ENCODE peak calls at places on chromosomes 11 and 22, in nine cellular contexts. One of them, this sample, is unnamed.

GRCh38 chr22:24068377-24068680 is 57.2 kb downstream of the CABIN1 start:
- DNase-seq in NAMALWA: peak
- DNase-seq in DMS79 treated with DMSO at 0.1 percent for 48 hours: peak
- DNase-seq in HT-29: no peak
- DNase-seq in EH: no peak
- DNase-seq in globus pallidus: no peak
- DNase-seq in kidney: no peak
- DNase-seq in neural progenitor cell: no peak
- DNase-seq in NCI-H1930: no peak
- DNase-seq in this sample: no peak

GRCh38 chr11:65329944-65330403 is 3.7 kb upstream of the DPF2 start:
- DNase-seq in NAMALWA: peak
- DNase-seq in DMS79 treated with DMSO at 0.1 percent for 48 hours: peak
- DNase-seq in HT-29: peak
- DNase-seq in EH: peak
- DNase-seq in globus pallidus: peak
- DNase-seq in kidney: peak
- DNase-seq in neural progenitor cell: peak
- DNase-seq in NCI-H1930: peak
- DNase-seq in this sample: peak

GRCh38 chr11:61828629-61829407 is 718 bp downstream of the FADS2 start:
- DNase-seq in NAMALWA: no peak
- DNase-seq in DMS79 treated with DMSO at 0.1 percent for 48 hours: peak
- DNase-seq in HT-29: no peak
- DNase-seq in EH: peak
- DNase-seq in globus pallidus: peak
- DNase-seq in kidney: peak
- DNase-seq in neural progenitor cell: peak
- DNase-seq in NCI-H1930: peak
- DNase-seq in this sample: peak

GRCh38 chr11:105935791-105936190 is 86.2 kb downstream of the MSANTD4 start:
- DNase-seq in NAMALWA: no peak
- DNase-seq in DMS79 treated with DMSO at 0.1 percent for 48 hours: no peak
- DNase-seq in HT-29: peak
- DNase-seq in EH: peak
- DNase-seq in globus pallidus: peak
- DNase-seq in kidney: no peak
- DNase-seq in neural progenitor cell: peak
- DNase-seq in NCI-H1930: no peak
- DNase-seq in this sample: no peak

GRCh38 chr11:128492461-128492860 is 94.9 kb downstream of the ETS1 start:
- DNase-seq in NAMALWA: no peak
- DNase-seq in DMS79 treated with DMSO at 0.1 percent for 48 hours: no peak
- DNase-seq in HT-29: no peak
- DNase-seq in EH: peak
- DNase-seq in globus pallidus: no peak
- DNase-seq in kidney: no peak
- DNase-seq in neural progenitor cell: no peak
- DNase-seq in NCI-H1930: no peak
- DNase-seq in this sample: no peak

GRCh38 chr11:66388746-66389386 is 17.3 kb upstream of the SLC29A2 start:
- DNase-seq in NAMALWA: peak
- DNase-seq in DMS79 treated with DMSO at 0.1 percent for 48 hours: peak
- DNase-seq in HT-29: peak
- DNase-seq in EH: peak
- DNase-seq in globus pallidus: peak
- DNase-seq in kidney: no peak
- DNase-seq in neural progenitor cell: peak
- DNase-seq in NCI-H1930: peak
- DNase-seq in this sample: peak

GRCh38 chr11:67671211-67671520 is 3.3 kb downstream of the ALDH3B2 start:
- DNase-seq in NAMALWA: peak
- DNase-seq in DMS79 treated with DMSO at 0.1 percent for 48 hours: no peak
- DNase-seq in HT-29: no peak
- DNase-seq in EH: no peak
- DNase-seq in globus pallidus: no peak
- DNase-seq in kidney: no peak
- DNase-seq in neural progenitor cell: no peak
- DNase-seq in NCI-H1930: no peak
- DNase-seq in this sample: no peak

GRCh38 chr11:44445500-44446340 is 119.7 kb upstream of the CD82 start:
- DNase-seq in NAMALWA: no peak
- DNase-seq in DMS79 treated with DMSO at 0.1 percent for 48 hours: peak
- DNase-seq in HT-29: no peak
- DNase-seq in EH: no peak
- DNase-seq in globus pallidus: no peak
- DNase-seq in kidney: no peak
- DNase-seq in neural progenitor cell: no peak
- DNase-seq in NCI-H1930: no peak
- DNase-seq in this sample: no peak

GRCh38 chr11:77212314-77213007 is 84.4 kb downstream of the MYO7A start:
- DNase-seq in NAMALWA: no peak
- DNase-seq in DMS79 treated with DMSO at 0.1 percent for 48 hours: no peak
- DNase-seq in HT-29: no peak
- DNase-seq in EH: no peak
- DNase-seq in globus pallidus: no peak
- DNase-seq in kidney: no peak
- DNase-seq in neural progenitor cell: peak
- DNase-seq in NCI-H1930: no peak
- DNase-seq in this sample: no peak

GRCh38 chr22:38614331-38615122 is 41.7 kb downstream of the FAM227A start:
- DNase-seq in NAMALWA: no peak
- DNase-seq in DMS79 treated with DMSO at 0.1 percent for 48 hours: no peak
- DNase-seq in HT-29: no peak
- DNase-seq in EH: peak
- DNase-seq in globus pallidus: no peak
- DNase-seq in kidney: no peak
- DNase-seq in neural progenitor cell: no peak
- DNase-seq in NCI-H1930: no peak
- DNase-seq in this sample: no peak

GRCh38 chr22:17436981-17437410 is 67.7 kb downstream of the CECR2 start:
- DNase-seq in NAMALWA: no peak
- DNase-seq in DMS79 treated with DMSO at 0.1 percent for 48 hours: no peak
- DNase-seq in HT-29: no peak
- DNase-seq in EH: no peak
- DNase-seq in globus pallidus: peak
- DNase-seq in kidney: no peak
- DNase-seq in neural progenitor cell: peak
- DNase-seq in NCI-H1930: no peak
- DNase-seq in this sample: peak

GRCh38 chr22:39236321-39237275 is 8.2 kb downstream of the PDGFB start:
- DNase-seq in NAMALWA: no peak
- DNase-seq in DMS79 treated with DMSO at 0.1 percent for 48 hours: peak
- DNase-seq in HT-29: no peak
- DNase-seq in EH: no peak
- DNase-seq in globus pallidus: no peak
- DNase-seq in kidney: peak
- DNase-seq in neural progenitor cell: no peak
- DNase-seq in NCI-H1930: no peak
- DNase-seq in this sample: no peak

GRCh38 chr22:48889887-48890692 is 937.6 kb downstream of the BRD1 start:
- DNase-seq in NAMALWA: no peak
- DNase-seq in DMS79 treated with DMSO at 0.1 percent for 48 hours: no peak
- DNase-seq in HT-29: no peak
- DNase-seq in EH: no peak
- DNase-seq in globus pallidus: no peak
- DNase-seq in kidney: peak
- DNase-seq in neural progenitor cell: no peak
- DNase-seq in NCI-H1930: no peak
- DNase-seq in this sample: no peak

GRCh38 chr22:49550766-49551362 is 276.8 kb downstream of the BRD1 start:
- DNase-seq in NAMALWA: no peak
- DNase-seq in DMS79 treated with DMSO at 0.1 percent for 48 hours: no peak
- DNase-seq in HT-29: no peak
- DNase-seq in EH: no peak
- DNase-seq in globus pallidus: no peak
- DNase-seq in kidney: no peak
- DNase-seq in neural progenitor cell: no peak
- DNase-seq in NCI-H1930: no peak
- DNase-seq in this sample: no peak

GRCh38 chr11:93133710-93134109 is 64.1 kb downstream of the SLC36A4 start:
- DNase-seq in NAMALWA: no peak
- DNase-seq in DMS79 treated with DMSO at 0.1 percent for 48 hours: no peak
- DNase-seq in HT-29: no peak
- DNase-seq in EH: peak
- DNase-seq in globus pallidus: no peak
- DNase-seq in kidney: no peak
- DNase-seq in neural progenitor cell: no peak
- DNase-seq in NCI-H1930: no peak
- DNase-seq in this sample: no peak

GRCh38 chr22:22871536-22872278 is 15.9 kb upstream of the IGLL5 start:
- DNase-seq in NAMALWA: no peak
- DNase-seq in DMS79 treated with DMSO at 0.1 percent for 48 hours: no peak
- DNase-seq in HT-29: no peak
- DNase-seq in EH: no peak
- DNase-seq in globus pallidus: no peak
- DNase-seq in kidney: no peak
- DNase-seq in neural progenitor cell: no peak
- DNase-seq in NCI-H1930: no peak
- DNase-seq in this sample: no peak

GRCh38 chr11:126815111-126815510 is 185.5 kb downstream of the KIRREL3 start:
- DNase-seq in NAMALWA: no peak
- DNase-seq in DMS79 treated with DMSO at 0.1 percent for 48 hours: no peak
- DNase-seq in HT-29: no peak
- DNase-seq in EH: peak
- DNase-seq in globus pallidus: no peak
- DNase-seq in kidney: no peak
- DNase-seq in neural progenitor cell: no peak
- DNase-seq in NCI-H1930: no peak
- DNase-seq in this sample: no peak

GRCh38 chr22:23122992-23123803 is 18.6 kb downstream of the RSPH14 start:
- DNase-seq in NAMALWA: no peak
- DNase-seq in DMS79 treated with DMSO at 0.1 percent for 48 hours: no peak
- DNase-seq in HT-29: no peak
- DNase-seq in EH: no peak
- DNase-seq in globus pallidus: no peak
- DNase-seq in kidney: no peak
- DNase-seq in neural progenitor cell: no peak
- DNase-seq in NCI-H1930: no peak
- DNase-seq in this sample: no peak

GRCh38 chr11:2480874-2481220 is 36.0 kb downstream of the KCNQ1 start:
- DNase-seq in NAMALWA: no peak
- DNase-seq in DMS79 treated with DMSO at 0.1 percent for 48 hours: no peak
- DNase-seq in HT-29: no peak
- DNase-seq in EH: no peak
- DNase-seq in globus pallidus: peak
- DNase-seq in kidney: no peak
- DNase-seq in neural progenitor cell: no peak
- DNase-seq in NCI-H1930: no peak
- DNase-seq in this sample: no peak

GRCh38 chr11:17388609-17389204 is at the start of gene KCNJ11:
- DNase-seq in NAMALWA: no peak
- DNase-seq in DMS79 treated with DMSO at 0.1 percent for 48 hours: peak
- DNase-seq in HT-29: no peak
- DNase-seq in EH: no peak
- DNase-seq in globus pallidus: no peak
- DNase-seq in kidney: peak
- DNase-seq in neural progenitor cell: peak
- DNase-seq in NCI-H1930: no peak
- DNase-seq in this sample: no peak

GRCh38 chr11:116719102-116719501 is 53.7 kb downstream of the BUD13 start:
- DNase-seq in NAMALWA: no peak
- DNase-seq in DMS79 treated with DMSO at 0.1 percent for 48 hours: no peak
- DNase-seq in HT-29: no peak
- DNase-seq in EH: no peak
- DNase-seq in globus pallidus: no peak
- DNase-seq in kidney: no peak
- DNase-seq in neural progenitor cell: no peak
- DNase-seq in NCI-H1930: no peak
- DNase-seq in this sample: no peak

GRCh38 chr11:36027731-36028130 is 83.9 kb downstream of the LDLRAD3 start:
- DNase-seq in NAMALWA: no peak
- DNase-seq in DMS79 treated with DMSO at 0.1 percent for 48 hours: peak
- DNase-seq in HT-29: no peak
- DNase-seq in EH: no peak
- DNase-seq in globus pallidus: no peak
- DNase-seq in kidney: no peak
- DNase-seq in neural progenitor cell: no peak
- DNase-seq in NCI-H1930: no peak
- DNase-seq in this sample: no peak

GRCh38 chr22:36838119-36839030 is 21.5 kb upstream of the PVALB start:
- DNase-seq in NAMALWA: no peak
- DNase-seq in DMS79 treated with DMSO at 0.1 percent for 48 hours: no peak
- DNase-seq in HT-29: no peak
- DNase-seq in EH: no peak
- DNase-seq in globus pallidus: no peak
- DNase-seq in kidney: no peak
- DNase-seq in neural progenitor cell: peak
- DNase-seq in NCI-H1930: no peak
- DNase-seq in this sample: no peak

GRCh38 chr22:29348956-29349355 is 33.5 kb upstream of the RASL10A start:
- DNase-seq in NAMALWA: no peak
- DNase-seq in DMS79 treated with DMSO at 0.1 percent for 48 hours: no peak
- DNase-seq in HT-29: peak
- DNase-seq in EH: no peak
- DNase-seq in globus pallidus: no peak
- DNase-seq in kidney: no peak
- DNase-seq in neural progenitor cell: no peak
- DNase-seq in NCI-H1930: no peak
- DNase-seq in this sample: no peak

GRCh38 chr11:84250834-84251613 is 964.9 kb upstream of the CCDC90B start:
- DNase-seq in NAMALWA: no peak
- DNase-seq in DMS79 treated with DMSO at 0.1 percent for 48 hours: no peak
- DNase-seq in HT-29: no peak
- DNase-seq in EH: no peak
- DNase-seq in globus pallidus: no peak
- DNase-seq in kidney: no peak
- DNase-seq in neural progenitor cell: no peak
- DNase-seq in NCI-H1930: no peak
- DNase-seq in this sample: no peak

GRCh38 chr22:42451499-42452145 is 19.4 kb upstream of the NFAM1 start:
- DNase-seq in NAMALWA: no peak
- DNase-seq in DMS79 treated with DMSO at 0.1 percent for 48 hours: no peak
- DNase-seq in HT-29: no peak
- DNase-seq in EH: no peak
- DNase-seq in globus pallidus: no peak
- DNase-seq in kidney: peak
- DNase-seq in neural progenitor cell: no peak
- DNase-seq in NCI-H1930: no peak
- DNase-seq in this sample: no peak

GRCh38 chr11:67274768-67275605 is 8.7 kb downstream of the GRK2 start:
- DNase-seq in NAMALWA: no peak
- DNase-seq in DMS79 treated with DMSO at 0.1 percent for 48 hours: no peak
- DNase-seq in HT-29: no peak
- DNase-seq in EH: no peak
- DNase-seq in globus pallidus: no peak
- DNase-seq in kidney: peak
- DNase-seq in neural progenitor cell: no peak
- DNase-seq in NCI-H1930: no peak
- DNase-seq in this sample: no peak

GRCh38 chr11:98940913-98941312 is 79.8 kb upstream of the CNTN5 start:
- DNase-seq in NAMALWA: no peak
- DNase-seq in DMS79 treated with DMSO at 0.1 percent for 48 hours: no peak
- DNase-seq in HT-29: no peak
- DNase-seq in EH: no peak
- DNase-seq in globus pallidus: no peak
- DNase-seq in kidney: no peak
- DNase-seq in neural progenitor cell: peak
- DNase-seq in NCI-H1930: no peak
- DNase-seq in this sample: no peak

GRCh38 chr11:118476676-118477075 is 40.4 kb downstream of the KMT2A start:
- DNase-seq in NAMALWA: no peak
- DNase-seq in DMS79 treated with DMSO at 0.1 percent for 48 hours: no peak
- DNase-seq in HT-29: no peak
- DNase-seq in EH: no peak
- DNase-seq in globus pallidus: no peak
- DNase-seq in kidney: no peak
- DNase-seq in neural progenitor cell: no peak
- DNase-seq in NCI-H1930: no peak
- DNase-seq in this sample: no peak

GRCh38 chr22:17370036-17370765 is 941 bp downstream of the CECR2 start:
- DNase-seq in NAMALWA: no peak
- DNase-seq in DMS79 treated with DMSO at 0.1 percent for 48 hours: no peak
- DNase-seq in HT-29: no peak
- DNase-seq in EH: no peak
- DNase-seq in globus pallidus: peak
- DNase-seq in kidney: peak
- DNase-seq in neural progenitor cell: peak
- DNase-seq in NCI-H1930: no peak
- DNase-seq in this sample: peak

GRCh38 chr22:42610211-42610610 is 4.5 kb downstream of the POLDIP3 start:
- DNase-seq in NAMALWA: no peak
- DNase-seq in DMS79 treated with DMSO at 0.1 percent for 48 hours: no peak
- DNase-seq in HT-29: no peak
- DNase-seq in EH: no peak
- DNase-seq in globus pallidus: no peak
- DNase-seq in kidney: no peak
- DNase-seq in neural progenitor cell: no peak
- DNase-seq in NCI-H1930: no peak
- DNase-seq in this sample: no peak